ENCODE peak calls at places on chromosomes 7 and 10, in seven cellular contexts. One of them, this sample, is unnamed.
A peak's percentile ranks its signal among the peaks of the same experiment; 100 is the strongest.

GRCh38 chr7:18494821-18495408 is 634 bp upstream of the HDAC9 start:
- DNase-seq in mesenchymal stem cell: peak; percentile 49
- DNase-seq in H1: no peak
- DNase-seq in trophoblast cell: no peak
- DNase-seq in mesendoderm: no peak
- DNase-seq in H9: no peak
- DNase-seq in IMR-90: peak; percentile 63
- DNase-seq in this sample: no peak

GRCh38 chr7:150949971-150950491 is 28.1 kb downstream of the KCNH2 start:
- DNase-seq in H9: peak; percentile 31
- DNase-seq in mesenchymal stem cell: no peak
- DNase-seq in trophoblast cell: no peak
- DNase-seq in mesendoderm: no peak
- DNase-seq in IMR-90: no peak
- DNase-seq in H1: no peak
- DNase-seq in this sample: no peak

GRCh38 chr7:3606436-3606835 is 305.4 kb downstream of the SDK1 start:
- DNase-seq in trophoblast cell: no peak
- DNase-seq in H1: no peak
- DNase-seq in mesendoderm: no peak
- DNase-seq in mesenchymal stem cell: no peak
- DNase-seq in H9: no peak
- DNase-seq in IMR-90: no peak
- DNase-seq in this sample: no peak

GRCh38 chr7:155497149-155497901 is 39.4 kb downstream of the EN2 start:
- DNase-seq in H1: no peak
- DNase-seq in H9: no peak
- DNase-seq in mesenchymal stem cell: no peak
- DNase-seq in trophoblast cell: no peak
- DNase-seq in mesendoderm: no peak
- DNase-seq in IMR-90: no peak
- DNase-seq in this sample: no peak

GRCh38 chr10:83555264-83555663 is 584.0 kb upstream of the GHITM start:
- DNase-seq in mesendoderm: no peak
- DNase-seq in H1: no peak
- DNase-seq in IMR-90: no peak
- DNase-seq in H9: no peak
- DNase-seq in trophoblast cell: no peak
- DNase-seq in mesenchymal stem cell: no peak
- DNase-seq in this sample: no peak

GRCh38 chr7:19970514-19970913 is 197.1 kb upstream of the TMEM196 start:
- DNase-seq in mesenchymal stem cell: no peak
- DNase-seq in trophoblast cell: no peak
- DNase-seq in mesendoderm: no peak
- DNase-seq in IMR-90: no peak
- DNase-seq in H9: no peak
- DNase-seq in H1: no peak
- DNase-seq in this sample: no peak

GRCh38 chr7:70574970-70575799 is 556.8 kb upstream of the GALNT17 start:
- DNase-seq in trophoblast cell: peak; percentile 63
- DNase-seq in mesenchymal stem cell: peak; percentile 16
- DNase-seq in H9: no peak
- DNase-seq in IMR-90: no peak
- DNase-seq in H1: no peak
- DNase-seq in mesendoderm: peak; percentile 88
- DNase-seq in this sample: peak; percentile 53

GRCh38 chr10:78411716-78412115 is 378.1 kb downstream of the RPS24 start:
- DNase-seq in H9: peak; percentile 8
- DNase-seq in mesendoderm: no peak
- DNase-seq in IMR-90: no peak
- DNase-seq in mesenchymal stem cell: no peak
- DNase-seq in H1: no peak
- DNase-seq in trophoblast cell: no peak
- DNase-seq in this sample: no peak

GRCh38 chr7:41039386-41040315 is 663.2 kb downstream of the INHBA start:
- DNase-seq in IMR-90: peak; percentile 66
- DNase-seq in trophoblast cell: no peak
- DNase-seq in mesendoderm: no peak
- DNase-seq in H9: no peak
- DNase-seq in mesenchymal stem cell: peak; percentile 27
- DNase-seq in H1: no peak
- DNase-seq in this sample: no peak

GRCh38 chr7:51040777-51041176 is 258.1 kb upstream of the GRB10 start:
- DNase-seq in H1: no peak
- DNase-seq in mesendoderm: no peak
- DNase-seq in IMR-90: no peak
- DNase-seq in mesenchymal stem cell: no peak
- DNase-seq in trophoblast cell: no peak
- DNase-seq in H9: no peak
- DNase-seq in this sample: no peak

GRCh38 chr10:52187521-52188258 is 126.4 kb upstream of the DKK1 start:
- DNase-seq in mesenchymal stem cell: no peak
- DNase-seq in mesendoderm: peak; percentile 36
- DNase-seq in H1: no peak
- DNase-seq in H9: no peak
- DNase-seq in trophoblast cell: no peak
- DNase-seq in IMR-90: no peak
- DNase-seq in this sample: no peak

GRCh38 chr10:28837613-28838390 is 160.5 kb downstream of the BAMBI start:
- DNase-seq in mesenchymal stem cell: peak; percentile 29
- DNase-seq in IMR-90: no peak
- DNase-seq in mesendoderm: no peak
- DNase-seq in H1: no peak
- DNase-seq in H9: no peak
- DNase-seq in trophoblast cell: no peak
- DNase-seq in this sample: no peak

GRCh38 chr10:28838908-28839307 is 161.6 kb downstream of the BAMBI start:
- DNase-seq in H1: no peak
- DNase-seq in IMR-90: peak; percentile 12
- DNase-seq in trophoblast cell: peak; percentile 47
- DNase-seq in mesendoderm: no peak
- DNase-seq in mesenchymal stem cell: peak; percentile 74
- DNase-seq in H9: no peak
- DNase-seq in this sample: no peak

DNA sequence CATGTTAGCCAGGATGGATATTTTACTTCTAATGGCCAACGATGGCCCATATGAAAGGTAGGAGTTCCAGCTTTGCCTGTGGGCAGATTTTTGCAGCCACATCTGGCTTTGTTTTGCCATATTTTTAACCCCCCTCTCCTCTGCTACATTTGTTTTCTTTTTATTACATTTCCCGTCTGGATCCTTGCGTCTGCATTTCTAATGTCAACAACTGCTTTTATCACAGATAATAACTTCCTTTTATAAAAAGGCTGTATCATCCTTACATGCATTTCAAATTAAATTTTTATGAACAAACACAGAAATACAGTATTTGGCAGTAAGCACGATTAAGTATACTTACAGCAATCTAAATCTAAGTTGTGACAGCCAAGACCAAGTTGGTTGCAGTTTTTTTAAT is 156.0 kb downstream of the BAMBI start:
- DNase-seq in mesendoderm: no peak
- DNase-seq in trophoblast cell: no peak
- DNase-seq in H9: no peak
- DNase-seq in H1: no peak
- DNase-seq in IMR-90: no peak
- DNase-seq in mesenchymal stem cell: no peak
- DNase-seq in this sample: no peak
- H3K27ac ChIP-seq in mesendoderm: no peak overlapping the region
- H3K27ac ChIP-seq in trophoblast cell: no peak overlapping the region
- H3K27ac ChIP-seq in H9: no peak overlapping the region
- H3K27ac ChIP-seq in H1: no peak overlapping the region
- H3K27ac ChIP-seq in IMR-90: no peak overlapping the region
- H3K27ac ChIP-seq in mesenchymal stem cell: no peak overlapping the region
- H3K27ac ChIP-seq in this sample: no peak overlapping the region

GRCh38 chr7:69199048-69199447 is 399.2 kb upstream of the AUTS2 start:
- DNase-seq in H9: no peak
- DNase-seq in trophoblast cell: no peak
- DNase-seq in mesendoderm: no peak
- DNase-seq in H1: no peak
- DNase-seq in IMR-90: no peak
- DNase-seq in mesenchymal stem cell: no peak
- DNase-seq in this sample: no peak
- H3K18ac ChIP-seq in H9: no peak overlapping the region
- H3K18ac ChIP-seq in trophoblast cell: no peak overlapping the region
- H3K18ac ChIP-seq in mesendoderm: no peak overlapping the region
- H3K18ac ChIP-seq in H1: no peak overlapping the region
- H3K18ac ChIP-seq in IMR-90: no peak overlapping the region
- H3K18ac ChIP-seq in mesenchymal stem cell: no peak overlapping the region
- H3K18ac ChIP-seq in this sample: no peak overlapping the region

GRCh38 chr10:124420254-124420653 is 1.5 kb upstream of the OAT start:
- DNase-seq in H9: no peak
- DNase-seq in mesenchymal stem cell: no peak
- DNase-seq in IMR-90: no peak
- DNase-seq in mesendoderm: no peak
- DNase-seq in trophoblast cell: no peak
- DNase-seq in H1: no peak
- DNase-seq in this sample: no peak

GRCh38 chr10:124419635-124420034 is 912 bp upstream of the OAT start:
- DNase-seq in trophoblast cell: no peak
- DNase-seq in IMR-90: no peak
- DNase-seq in mesenchymal stem cell: no peak
- DNase-seq in H1: no peak
- DNase-seq in mesendoderm: no peak
- DNase-seq in H9: no peak
- DNase-seq in this sample: no peak

GRCh38 chr10:124418726-124419501 is at the start of gene OAT:
- DNase-seq in mesenchymal stem cell: peak; percentile 96
- DNase-seq in mesendoderm: peak; percentile 99
- DNase-seq in H1: peak; percentile 95
- DNase-seq in trophoblast cell: peak; percentile 97
- DNase-seq in IMR-90: peak; percentile 92
- DNase-seq in H9: peak; percentile 99
- DNase-seq in this sample: peak; percentile 95

GRCh38 chr10:124416733-124417132 is 2.0 kb downstream of the OAT start:
- DNase-seq in trophoblast cell: no peak
- DNase-seq in H1: no peak
- DNase-seq in H9: no peak
- DNase-seq in mesendoderm: no peak
- DNase-seq in mesenchymal stem cell: no peak
- DNase-seq in IMR-90: peak; percentile 20
- DNase-seq in this sample: no peak

GRCh38 chr10:124417846-124418725 is 637 bp downstream of the OAT start:
- DNase-seq in mesendoderm: peak; percentile 76
- DNase-seq in trophoblast cell: peak; percentile 52
- DNase-seq in IMR-90: peak; percentile 44
- DNase-seq in mesenchymal stem cell: peak; percentile 80
- DNase-seq in H1: no peak
- DNase-seq in H9: peak; percentile 54
- DNase-seq in this sample: peak; percentile 56
- H3K27ac ChIP-seq in mesendoderm: peak overlapping the region; percentile 51
- H3K27ac ChIP-seq in trophoblast cell: peak overlapping the region; percentile 1
- H3K27ac ChIP-seq in IMR-90: peak overlapping the region; percentile 63
- H3K27ac ChIP-seq in mesenchymal stem cell: peak overlapping the region; percentile 53
- H3K27ac ChIP-seq in H1: no peak overlapping the region
- H3K27ac ChIP-seq in H9: no peak overlapping the region
- H3K27ac ChIP-seq in this sample: no peak overlapping the region

DNA sequence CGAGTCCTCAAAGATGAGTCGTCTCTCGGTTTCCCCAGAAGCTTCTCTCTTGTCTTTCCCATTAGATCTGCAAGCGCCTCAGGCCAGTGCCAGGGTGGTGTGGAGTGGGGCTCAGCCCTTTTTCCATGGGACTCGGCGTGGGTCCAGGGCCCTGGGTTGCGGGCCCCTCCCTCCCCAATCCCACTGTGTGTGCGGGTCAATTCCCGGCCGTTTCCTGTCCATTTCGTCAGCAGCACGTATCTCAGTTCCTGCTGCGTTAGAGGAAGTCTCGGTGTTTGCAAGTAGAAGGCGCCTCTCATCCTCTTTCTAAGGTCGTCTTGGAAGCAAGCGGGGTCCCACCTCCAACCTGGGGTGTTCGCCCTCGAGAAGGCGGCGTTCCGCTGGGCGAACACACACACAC is 25.1 kb upstream of the ADGRA1 start:
- DNase-seq in mesendoderm: no peak
- DNase-seq in H1: no peak
- DNase-seq in H9: no peak
- DNase-seq in mesenchymal stem cell: no peak
- DNase-seq in trophoblast cell: no peak
- DNase-seq in IMR-90: no peak
- DNase-seq in this sample: no peak
- H3K18ac ChIP-seq in mesendoderm: no peak overlapping the region
- H3K18ac ChIP-seq in H1: no peak overlapping the region
- H3K18ac ChIP-seq in H9: no peak overlapping the region
- H3K18ac ChIP-seq in mesenchymal stem cell: no peak overlapping the region
- H3K18ac ChIP-seq in trophoblast cell: no peak overlapping the region
- H3K18ac ChIP-seq in IMR-90: no peak overlapping the region
- H3K18ac ChIP-seq in this sample: no peak overlapping the region

GRCh38 chr10:519716-520401 is 169.6 kb downstream of the DIP2C start:
- DNase-seq in IMR-90: no peak
- DNase-seq in mesendoderm: no peak
- DNase-seq in mesenchymal stem cell: no peak
- DNase-seq in H9: no peak
- DNase-seq in H1: no peak
- DNase-seq in trophoblast cell: no peak
- DNase-seq in this sample: no peak

GRCh38 chr10:516766-517165 is 172.7 kb downstream of the DIP2C start:
- DNase-seq in trophoblast cell: no peak
- DNase-seq in IMR-90: no peak
- DNase-seq in mesenchymal stem cell: no peak
- DNase-seq in H1: no peak
- DNase-seq in mesendoderm: peak; percentile 38
- DNase-seq in H9: no peak
- DNase-seq in this sample: no peak

GRCh38 chr10:517236-517635 is 172.2 kb downstream of the DIP2C start:
- DNase-seq in IMR-90: no peak
- DNase-seq in H1: no peak
- DNase-seq in mesenchymal stem cell: no peak
- DNase-seq in H9: no peak
- DNase-seq in mesendoderm: no peak
- DNase-seq in trophoblast cell: no peak
- DNase-seq in this sample: no peak

GRCh38 chr10:519055-519715 is 170.3 kb downstream of the DIP2C start:
- DNase-seq in H1: no peak
- DNase-seq in trophoblast cell: no peak
- DNase-seq in mesendoderm: no peak
- DNase-seq in mesenchymal stem cell: no peak
- DNase-seq in H9: no peak
- DNase-seq in IMR-90: no peak
- DNase-seq in this sample: no peak

DNA sequence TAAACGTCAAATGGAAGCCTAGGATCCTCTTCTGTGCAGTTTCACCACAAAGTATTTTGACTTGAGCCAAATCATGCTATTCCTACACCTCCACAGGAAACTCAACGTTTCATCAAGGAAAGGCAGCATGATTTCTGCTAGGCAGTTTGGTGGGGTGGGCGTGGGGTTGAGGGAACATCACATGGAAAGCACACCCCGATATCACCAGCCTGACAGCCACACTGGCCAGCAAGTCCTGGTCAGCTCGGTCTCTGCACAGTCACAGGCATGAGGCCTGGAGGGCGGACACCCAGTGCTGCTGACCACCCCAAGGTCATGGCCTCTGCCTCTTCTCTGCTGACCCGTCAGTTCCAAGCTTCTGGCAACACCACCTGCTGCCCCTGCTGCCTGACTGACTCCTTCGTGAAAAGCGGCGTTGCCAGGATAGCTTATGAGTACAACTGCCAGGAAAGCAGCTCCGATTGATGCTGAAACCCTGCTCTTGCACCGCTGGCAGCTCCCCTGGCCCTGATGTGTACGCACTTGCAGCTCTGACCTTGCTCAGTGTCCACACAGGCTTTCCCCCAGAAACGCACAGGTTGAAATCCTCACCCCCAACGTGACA is 171.5 kb downstream of the DIP2C start:
- DNase-seq in trophoblast cell: no peak
- DNase-seq in H9: no peak
- DNase-seq in IMR-90: no peak
- DNase-seq in mesenchymal stem cell: no peak
- DNase-seq in H1: no peak
- DNase-seq in mesendoderm: no peak
- DNase-seq in this sample: no peak
- H3K27ac ChIP-seq in trophoblast cell: no peak overlapping the region
- H3K27ac ChIP-seq in H9: no peak overlapping the region
- H3K27ac ChIP-seq in IMR-90: no peak overlapping the region
- H3K27ac ChIP-seq in mesenchymal stem cell: no peak overlapping the region
- H3K27ac ChIP-seq in H1: no peak overlapping the region
- H3K27ac ChIP-seq in mesendoderm: no peak overlapping the region
- H3K27ac ChIP-seq in this sample: no peak overlapping the region